ENCODE peak calls at places on chromosomes 12 and 14, in eight cellular contexts. X is OCI-LY7, B is GM23338, A is osteoblast, T is GM12878, S is IMR-90, L is MM.1S, C is PC-3. K is an unnamed sample.

GRCh38 chr14:104688755-104689619 is at the start of gene INF2:
- DNase-seq in S (peak), A (peak), T (no peak), X (peak), C (peak), B (peak), L (no peak), K (peak)

GRCh38 chr12:95322335-95322734 is 104.7 kb downstream of the VEZT start:
- DNase-seq in C (no peak), B (no peak), X (no peak), L (no peak), T (no peak), S (peak), A (no peak), K (no peak)

GRCh38 chr12:104737682-104738370 is 220.3 kb downstream of the SLC41A2 start:
- DNase-seq in T (no peak), A (no peak), B (no peak), L (no peak), X (no peak), S (no peak), C (no peak), K (no peak)

GRCh38 chr12:12560587-12561304 is 1.9 kb downstream of the DUSP16 start:
- DNase-seq in A (no peak), T (peak), X (peak), L (peak), S (peak), B (peak), C (peak), K (peak)

GRCh38 chr12:85874064-85874463 is at the start of gene NTS:
- DNase-seq in T (no peak), A (no peak), S (no peak), X (peak), B (peak), L (no peak), C (peak), K (no peak)

GRCh38 chr12:68410018-68410650 is 78.0 kb upstream of the MDM1 start:
- DNase-seq in T (no peak), X (no peak), B (no peak), L (no peak), C (no peak), S (no peak), A (peak), K (no peak)

GRCh38 chr12:28550757-28551381 is 360.6 kb downstream of the CCDC91 start:
- DNase-seq in C (peak), B (no peak), A (peak), X (no peak), S (peak), L (no peak), T (no peak), K (peak)

GRCh38 chr14:93160353-93160801 is 24.3 kb downstream of the MOAP1 start:
- DNase-seq in T (no peak), S (no peak), L (no peak), B (peak), X (peak), C (peak), A (peak), K (no peak)

GRCh38 chr12:79988368-79988767 is 53.5 kb upstream of the PPP1R12A start:
- DNase-seq in A (peak), B (no peak), L (no peak), X (no peak), T (no peak), S (peak), C (peak), K (no peak)

GRCh38 chr12:122082621-122083356 is 4.2 kb downstream of the MLXIP start:
- DNase-seq in S (no peak), X (no peak), L (peak), B (no peak), C (no peak), A (no peak), T (no peak), K (peak)

GRCh38 chr12:14952295-14952995 is 9.0 kb downstream of the ARHGDIB start:
- DNase-seq in A (peak), L (peak), X (peak), B (no peak), T (no peak), S (peak), C (peak), K (peak)

GRCh38 chr14:76413106-76413961 is 37.4 kb downstream of the ESRRB start:
- DNase-seq in S (no peak), L (no peak), X (no peak), B (no peak), A (no peak), C (no peak), T (no peak), K (no peak)

GRCh38 chr14:86217523-86217922 is 687.6 kb downstream of the FLRT2 start:
- DNase-seq in C (no peak), X (no peak), A (no peak), S (no peak), B (peak), L (no peak), T (no peak), K (no peak)

GRCh38 chr12:41439858-41440257 is 251.7 kb downstream of the PDZRN4 start:
- DNase-seq in B (no peak), C (no peak), X (peak), T (no peak), L (peak), S (no peak), A (no peak), K (no peak)

GRCh38 chr14:97523936-97524335 is 726.8 kb downstream of the VRK1 start:
- DNase-seq in C (peak), S (no peak), B (no peak), T (no peak), X (no peak), A (no peak), L (no peak), K (no peak)

GRCh38 chr12:92574046-92574783 is 128.6 kb upstream of the PLEKHG7 start:
- DNase-seq in B (peak), L (no peak), S (peak), A (no peak), X (peak), T (no peak), C (peak), K (peak)

GRCh38 chr12:1355396-1355795 is 239.0 kb downstream of the FBXL14 start:
- DNase-seq in C (no peak), L (no peak), X (no peak), T (no peak), A (no peak), B (peak), S (peak), K (no peak)

GRCh38 chr12:13666806-13667205 is 314.6 kb downstream of the GRIN2B start:
- DNase-seq in T (no peak), L (no peak), A (no peak), S (no peak), X (no peak), C (no peak), B (no peak), K (no peak)
- TF ChIP-seq CTCF in T (no peak), L (no peak), A (peak), S (no peak), X (no peak), C (no peak), B (no peak), K (no peak)

GRCh38 chr14:74636424-74637183 is 24.6 kb upstream of the LTBP2 start:
- DNase-seq in S (no peak), B (no peak), C (no peak), X (no peak), T (no peak), L (no peak), A (peak), K (no peak)
- H2AFZ ChIP-seq in S (peak), B (no peak), C (no peak), X (no peak), T (no peak), L (no peak), A (peak), K (no peak)

GRCh38 chr14:106803379-106803778 is 1277.0 kb downstream of the TMEM121 start:
- DNase-seq in A (peak), B (no peak), C (no peak), X (no peak), L (no peak), T (no peak), S (no peak), K (no peak)

GRCh38 chr14:106807493-106807892 is 1281.1 kb downstream of the TMEM121 start:
- DNase-seq in L (no peak), X (no peak), A (no peak), T (no peak), B (no peak), S (no peak), C (no peak), K (no peak)

GRCh38 chr14:106808458-106808857 is 1282.1 kb downstream of the TMEM121 start:
- DNase-seq in T (no peak), C (no peak), L (no peak), B (no peak), A (no peak), S (no peak), X (no peak), K (no peak)

GRCh38 chr14:106802413-106803364 is 1276.3 kb downstream of the TMEM121 start:
- DNase-seq in S (no peak), B (no peak), T (no peak), L (peak), X (peak), A (no peak), C (no peak), K (no peak)
- TF ChIP-seq CTCF in S (no peak), B (no peak), T (peak), L (peak), X (peak), A (no peak), C (no peak), K (no peak)

DNA sequence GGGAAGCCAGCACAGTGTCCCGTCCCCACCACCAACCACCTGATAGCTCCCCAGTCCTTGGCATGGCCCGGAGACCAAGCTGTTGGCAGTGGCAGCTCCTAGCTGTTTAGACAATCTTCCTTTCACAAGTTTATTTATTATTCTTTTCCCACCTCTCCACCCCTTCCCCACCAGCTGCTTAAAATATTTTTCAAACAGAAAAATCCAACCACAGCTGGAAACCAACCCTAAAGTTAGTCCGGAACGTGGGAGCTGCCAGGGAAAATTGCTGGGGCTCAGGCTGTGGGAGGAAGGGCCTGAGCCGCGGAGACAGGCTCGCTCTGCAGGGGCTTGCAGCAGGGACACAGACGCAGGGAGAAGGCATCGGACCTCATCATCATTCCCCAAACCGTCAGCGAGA is 16.1 kb upstream of the TMEM106C start:
- DNase-seq in C (no peak), S (no peak), A (no peak), X (no peak), T (no peak), B (no peak), L (no peak), K (no peak)
- H2AFZ ChIP-seq in C (no peak), S (peak), A (peak), X (no peak), T (no peak), B (peak), L (no peak), K (no peak)